ENCODE peak calls at places on chromosomes 11 and 22, in ten cellular contexts. K is smooth muscle cell of the brain vasculature; F is activated CD4-positive, alpha-beta T cell treated with anti-CD3 and anti-CD28 coated beads, Interleukin-2, amount 50 U/mL, for 4 hours; T is mesendoderm; P is stimulated activated effector memory CD8-positive, alpha-beta T cell treated with anti-CD3 and anti-CD28 coated beads, Interleukin-12 subunit alpha, Interleukin-12 subunit beta, amount 100 ng/mL, for 72 hours; N is colonic mucosa; X is activated effector memory CD4-positive, alpha-beta T cell treated with anti-CD3 and anti-CD28 coated beads, Interleukin-2, amount 50 U/mL, for 16 hours; E is stimulated activated CD8-positive, alpha-beta memory T cell treated with anti-CD3 and anti-CD28 coated beads, Interleukin-7, amount 100 ng/mL, for 1 hour; H is NCI-H774; G is stimulated activated CD4-positive, alpha-beta T cell treated with anti-CD3 and anti-CD28 coated beads, Interleukin-4, amount 100 ng/mL, for 1 hour. B is an unnamed sample.

GRCh38 chr11:134120921-134121526 is 52.2 kb downstream of the JAM3 start:
- DNase-seq in P (no peak), X (no peak), E (no peak), T (peak; percentile 46), G (no peak), H (no peak), F (no peak), N (no peak), K (no peak), B (no peak)

GRCh38 chr11:45671246-45672171 is 6.1 kb upstream of the CHST1 start:
- DNase-seq in T (no peak), F (no peak), E (no peak), G (no peak), H (no peak), P (no peak), X (no peak), N (no peak), K (no peak), B (peak; percentile 69)

GRCh38 chr11:122505304-122506006 is 150.1 kb upstream of the UBASH3B start:
- DNase-seq in X (peak; percentile 74), E (no peak), H (peak; percentile 27), T (peak; percentile 80), K (peak; percentile 75), P (peak; percentile 70), F (peak; percentile 18), N (peak; percentile 66), G (peak; percentile 40), B (peak; percentile 78)

GRCh38 chr11:66546368-66546965 is at the start of gene ACTN3:
- DNase-seq in N (peak; percentile 33), T (peak; percentile 57), G (peak; percentile 15), F (no peak), H (no peak), X (peak; percentile 67), E (no peak), K (no peak), P (no peak), B (peak; percentile 96)

GRCh38 chr11:11884774-11885481 is 43.2 kb downstream of the USP47 start:
- DNase-seq in N (no peak), X (no peak), K (no peak), E (no peak), F (no peak), H (no peak), P (no peak), T (no peak), G (no peak), B (no peak)

GRCh38 chr22:46336119-46337078 is 885 bp downstream of the TRMU start:
- DNase-seq in E (no peak), N (peak; percentile 43), F (no peak), T (peak; percentile 28), P (peak; percentile 52), H (no peak), K (no peak), X (no peak), G (peak; percentile 9), B (peak; percentile 74)

GRCh38 chr11:68002943-68003845 is 703 bp downstream of the UNC93B1 start:
- DNase-seq in P (peak; percentile 74), F (peak; percentile 52), X (peak; percentile 82), K (no peak), T (no peak), E (peak; percentile 17), G (peak; percentile 58), H (peak; percentile 40), N (peak; percentile 59), B (peak; percentile 85)

GRCh38 chr11:127002669-127003259 is 2.2 kb upstream of the KIRREL3 start:
- DNase-seq in G (no peak), N (no peak), P (no peak), H (no peak), T (no peak), K (no peak), F (no peak), X (no peak), E (no peak), B (peak; percentile 70)

GRCh38 chr11:132704796-132705375 is 827.4 kb downstream of the OPCML start:
- DNase-seq in T (no peak), H (peak; percentile 39), P (no peak), K (no peak), F (no peak), G (no peak), N (no peak), X (no peak), E (no peak), B (no peak)

GRCh38 chr22:33271390-33272161 is 213.4 kb upstream of the SYN3 start:
- DNase-seq in N (peak; percentile 55), X (no peak), H (peak; percentile 29), P (no peak), T (no peak), F (no peak), K (no peak), G (no peak), E (no peak), B (no peak)

GRCh38 chr11:44290206-44290605 is 19.7 kb downstream of the ALX4 start:
- DNase-seq in P (no peak), K (no peak), G (no peak), X (no peak), H (no peak), T (no peak), F (no peak), N (no peak), E (no peak), B (no peak)

GRCh38 chr11:101706541-101706940 is 122.7 kb upstream of the TRPC6 start:
- DNase-seq in X (no peak), T (no peak), N (no peak), H (no peak), E (no peak), G (no peak), K (no peak), P (no peak), F (no peak), B (no peak)

GRCh38 chr22:32331918-32332725 is 25.5 kb upstream of the RFPL3 start:
- DNase-seq in T (no peak), N (no peak), X (peak; percentile 33), G (no peak), E (no peak), F (no peak), K (no peak), H (no peak), P (peak; percentile 37), B (peak; percentile 36)

GRCh38 chr11:10503777-10504176 is 37.2 kb downstream of the RNF141 start:
- DNase-seq in N (no peak), K (no peak), X (no peak), E (no peak), P (no peak), F (no peak), G (no peak), T (no peak), H (no peak), B (no peak)

GRCh38 chr11:14582835-14583234 is 60.8 kb upstream of the PDE3B start:
- DNase-seq in E (no peak), T (no peak), H (no peak), X (no peak), N (no peak), G (no peak), K (no peak), P (no peak), F (no peak), B (no peak)

GRCh38 chr11:75490221-75491181 is 35.2 kb downstream of the GDPD5 start:
- DNase-seq in E (no peak), X (no peak), K (no peak), T (peak; percentile 92), G (no peak), F (no peak), H (no peak), P (no peak), N (no peak), B (peak; percentile 78)

GRCh38 chr22:20251981-20252380 is 16.1 kb downstream of the RTN4R start:
- DNase-seq in X (no peak), P (no peak), N (no peak), G (no peak), K (no peak), E (no peak), T (no peak), H (no peak), F (no peak), B (no peak)

GRCh38 chr11:66126808-66127555 is 56.9 kb downstream of the PACS1 start:
- DNase-seq in N (peak; percentile 32), E (peak; percentile 14), T (peak; percentile 68), K (no peak), G (peak; percentile 55), P (peak; percentile 65), H (no peak), F (peak; percentile 56), X (peak; percentile 84), B (no peak)

GRCh38 chr11:107276057-107276456 is 181.6 kb downstream of the CWF19L2 start:
- DNase-seq in E (no peak), P (no peak), H (no peak), G (no peak), N (no peak), X (no peak), K (no peak), F (no peak), T (no peak), B (no peak)

GRCh38 chr22:20267441-20268288 is 453 bp downstream of the RTN4R start:
- DNase-seq in T (peak; percentile 20), E (no peak), K (no peak), H (no peak), X (no peak), G (peak; percentile 10), P (no peak), N (peak; percentile 45), F (no peak), B (peak; percentile 88)

GRCh38 chr11:72685560-72686480 is 11.6 kb upstream of the PDE2A start:
- DNase-seq in K (no peak), T (no peak), N (peak; percentile 55), E (no peak), P (peak; percentile 68), G (peak; percentile 41), F (peak; percentile 29), X (peak; percentile 77), H (no peak), B (no peak)

GRCh38 chr11:111330234-111330893 is 32.0 kb downstream of the POU2AF3 start:
- DNase-seq in K (no peak), P (no peak), F (no peak), N (no peak), G (no peak), H (no peak), X (no peak), T (no peak), E (no peak), B (no peak)

GRCh38 chr11:29214833-29215232 is 802.0 kb downstream of the KCNA4 start:
- DNase-seq in N (no peak), T (no peak), H (no peak), G (no peak), E (no peak), F (no peak), X (no peak), P (no peak), K (no peak), B (no peak)

GRCh38 chr11:33899383-33900037 is 7.6 kb upstream of the LMO2 start:
- DNase-seq in K (no peak), E (no peak), X (no peak), T (peak; percentile 61), N (peak; percentile 64), P (no peak), H (no peak), G (no peak), F (no peak), B (no peak)

GRCh38 chr11:121071456-121072236 is 29.4 kb upstream of the TECTA start:
- DNase-seq in N (no peak), T (peak; percentile 41), F (no peak), X (no peak), P (no peak), E (no peak), K (no peak), H (no peak), G (no peak), B (peak; percentile 28)

B was measured in H7.